ENCODE peak calls at places on chromosomes 5 and 9, in four cellular contexts. A, H, J and B are unnamed samples.

GRCh38 chr5:57117601-57118000 is 56.3 kb upstream of the GPBP1 start:
- DNase-seq in A (no peak), H (no peak), J (no peak), B (no peak)

GRCh38 chr9:128257086-128257825 is 18.6 kb downstream of the GOLGA2 start:
- DNase-seq in A (no peak), H (no peak), J (no peak), B (no peak)

GRCh38 chr5:73912755-73913365 is 286.9 kb downstream of the ARHGEF28 start:
- DNase-seq in A (no peak), H (no peak), J (no peak), B (no peak)

GRCh38 chr5:150485770-150486401 is 22.0 kb upstream of the NDST1 start:
- DNase-seq in A (no peak), H (peak), J (no peak), B (no peak)

GRCh38 chr9:89890326-89890980 is 285.6 kb downstream of the GADD45G start:
- DNase-seq in A (no peak), H (no peak), J (no peak), B (no peak)

GRCh38 chr5:2810644-2811043 is 59.2 kb upstream of the IRX2 start:
- DNase-seq in A (no peak), H (peak), J (no peak), B (no peak)

GRCh38 chr5:88660326-88660946 is 222.5 kb downstream of the MEF2C start:
- DNase-seq in A (peak), H (peak), J (peak), B (peak)

GRCh38 chr5:35854248-35854647 is 2.4 kb upstream of the IL7R start:
- DNase-seq in A (no peak), H (no peak), J (no peak), B (no peak)

GRCh38 chr5:164578401-164578800 is 1073.0 kb downstream of the MAT2B start:
- DNase-seq in A (no peak), H (no peak), J (no peak), B (no peak)

GRCh38 chr5:149732500-149733128 is 2.5 kb downstream of the PPARGC1B start:
- DNase-seq in A (no peak), H (peak), J (no peak), B (no peak)

GRCh38 chr9:121956808-121957207 is 136.3 kb downstream of the TTLL11 start:
- DNase-seq in A (no peak), H (no peak), J (no peak), B (no peak)